ENCODE peak calls at places on chromosomes 4 and X, in six cellular contexts. One of them, this sample, is unnamed.
A peak's percentile ranks its signal among the peaks of the same experiment; 100 is the strongest.

GRCh38 chrX:20315140-20315539 is 48.4 kb upstream of the RPS6KA3 start:
- DNase-seq in ovary: no peak
- DNase-seq in upper lobe of right lung: no peak
- DNase-seq in ascending aorta: no peak
- DNase-seq in GM12878: peak; percentile 36
- DNase-seq in left lung: no peak
- DNase-seq in this sample: no peak

GRCh38 chr4:184932343-184932742 is 85.9 kb upstream of the HELT start:
- DNase-seq in ovary: no peak
- DNase-seq in upper lobe of right lung: no peak
- DNase-seq in ascending aorta: no peak
- DNase-seq in GM12878: no peak
- DNase-seq in left lung: no peak
- DNase-seq in this sample: no peak

GRCh38 chr4:15042529-15043167 is 40.4 kb downstream of the CPEB2 start:
- DNase-seq in ovary: no peak
- DNase-seq in upper lobe of right lung: no peak
- DNase-seq in ascending aorta: no peak
- DNase-seq in GM12878: no peak
- DNase-seq in left lung: no peak
- DNase-seq in this sample: no peak

GRCh38 chrX:22090181-22090580 is 58.1 kb downstream of the PHEX start:
- DNase-seq in ovary: no peak
- DNase-seq in upper lobe of right lung: no peak
- DNase-seq in ascending aorta: no peak
- DNase-seq in GM12878: no peak
- DNase-seq in left lung: no peak
- DNase-seq in this sample: no peak

GRCh38 chr4:143207555-143207954 is 22.8 kb downstream of the USP38 start:
- DNase-seq in ovary: no peak
- DNase-seq in upper lobe of right lung: no peak
- DNase-seq in ascending aorta: no peak
- DNase-seq in GM12878: no peak
- DNase-seq in left lung: no peak
- DNase-seq in this sample: no peak

GRCh38 chrX:149074429-149074828 is 430.7 kb downstream of the IDS start:
- DNase-seq in ovary: peak; percentile 15
- DNase-seq in upper lobe of right lung: no peak
- DNase-seq in ascending aorta: no peak
- DNase-seq in GM12878: peak; percentile 7
- DNase-seq in left lung: no peak
- DNase-seq in this sample: no peak

GRCh38 chrX:50161143-50161542 is 39.7 kb downstream of the AKAP4 start:
- DNase-seq in ovary: no peak
- DNase-seq in upper lobe of right lung: no peak
- DNase-seq in ascending aorta: no peak
- DNase-seq in GM12878: no peak
- DNase-seq in left lung: no peak
- DNase-seq in this sample: no peak

GRCh38 chr4:28421221-28421620 is 1560.6 kb downstream of the STIM2 start:
- DNase-seq in ovary: no peak
- DNase-seq in upper lobe of right lung: no peak
- DNase-seq in ascending aorta: no peak
- DNase-seq in GM12878: no peak
- DNase-seq in left lung: no peak
- DNase-seq in this sample: no peak

GRCh38 chr4:119656986-119657635 is 28.5 kb upstream of the PDE5A start:
- DNase-seq in ovary: no peak
- DNase-seq in upper lobe of right lung: no peak
- DNase-seq in ascending aorta: no peak
- DNase-seq in GM12878: no peak
- DNase-seq in left lung: no peak
- DNase-seq in this sample: no peak

GRCh38 chrX:74890676-74891430 is 34.4 kb downstream of the NEXMIF start:
- DNase-seq in ovary: no peak
- DNase-seq in upper lobe of right lung: no peak
- DNase-seq in ascending aorta: no peak
- DNase-seq in GM12878: peak; percentile 80
- DNase-seq in left lung: no peak
- DNase-seq in this sample: no peak

GRCh38 chr4:19319607-19320006 is 932.1 kb upstream of the SLIT2 start:
- DNase-seq in ovary: no peak
- DNase-seq in upper lobe of right lung: no peak
- DNase-seq in ascending aorta: no peak
- DNase-seq in GM12878: no peak
- DNase-seq in left lung: no peak
- DNase-seq in this sample: no peak

GRCh38 chrX:77223046-77223445 is 224.1 kb upstream of the FGF16 start:
- DNase-seq in ovary: no peak
- DNase-seq in upper lobe of right lung: no peak
- DNase-seq in ascending aorta: no peak
- DNase-seq in GM12878: no peak
- DNase-seq in left lung: no peak
- DNase-seq in this sample: no peak

GRCh38 chrX:40145670-40146470 is 48.1 kb upstream of the BCOR start:
- DNase-seq in ovary: no peak
- DNase-seq in upper lobe of right lung: no peak
- DNase-seq in ascending aorta: no peak
- DNase-seq in GM12878: no peak
- DNase-seq in left lung: no peak
- DNase-seq in this sample: no peak

GRCh38 chr4:21139327-21139726 is 439.1 kb downstream of the PACRGL start:
- DNase-seq in ovary: no peak
- DNase-seq in upper lobe of right lung: no peak
- DNase-seq in ascending aorta: no peak
- DNase-seq in GM12878: no peak
- DNase-seq in left lung: no peak
- DNase-seq in this sample: no peak

GRCh38 chr4:1793496-1793840 is 375 bp downstream of the FGFR3 start:
- DNase-seq in ovary: peak; percentile 41
- DNase-seq in upper lobe of right lung: peak; percentile 79
- DNase-seq in ascending aorta: no peak
- DNase-seq in GM12878: no peak
- DNase-seq in left lung: no peak
- DNase-seq in this sample: no peak
- H3K4me3 ChIP-seq in ovary: peak overlapping the region; percentile 34
- H3K4me3 ChIP-seq in upper lobe of right lung: peak overlapping the region; percentile 57
- H3K4me3 ChIP-seq in ascending aorta: peak overlapping the region; percentile 70
- H3K4me3 ChIP-seq in GM12878: no peak overlapping the region
- H3K4me3 ChIP-seq in left lung: peak overlapping the region; percentile 17
- H3K4me3 ChIP-seq in this sample: peak overlapping the region; percentile 64

GRCh38 chr4:924107-925096 is 7.7 kb downstream of the GAK start:
- DNase-seq in ovary: no peak
- DNase-seq in upper lobe of right lung: peak; percentile 51
- DNase-seq in ascending aorta: peak; percentile 22
- DNase-seq in GM12878: peak; percentile 50
- DNase-seq in left lung: peak; percentile 34
- DNase-seq in this sample: no peak

GRCh38 chr4:926538-926937 is 5.6 kb downstream of the GAK start:
- DNase-seq in ovary: no peak
- DNase-seq in upper lobe of right lung: peak; percentile 53
- DNase-seq in ascending aorta: no peak
- DNase-seq in GM12878: no peak
- DNase-seq in left lung: no peak
- DNase-seq in this sample: no peak

GRCh38 chr4:929096-929765 is 2.9 kb downstream of the GAK start:
- DNase-seq in ovary: no peak
- DNase-seq in upper lobe of right lung: peak; percentile 41
- DNase-seq in ascending aorta: no peak
- DNase-seq in GM12878: no peak
- DNase-seq in left lung: no peak
- DNase-seq in this sample: no peak

GRCh38 chr4:925171-925570 is 6.9 kb downstream of the GAK start:
- DNase-seq in ovary: no peak
- DNase-seq in upper lobe of right lung: peak; percentile 23
- DNase-seq in ascending aorta: no peak
- DNase-seq in GM12878: no peak
- DNase-seq in left lung: peak; percentile 69
- DNase-seq in this sample: no peak

GRCh38 chr4:925771-926500 is 6.2 kb downstream of the GAK start:
- DNase-seq in ovary: no peak
- DNase-seq in upper lobe of right lung: peak; percentile 55
- DNase-seq in ascending aorta: no peak
- DNase-seq in GM12878: no peak
- DNase-seq in left lung: peak; percentile 54
- DNase-seq in this sample: no peak
- H3K4me1 ChIP-seq in ovary: peaks cover 3% of the 10 kb centered on the region
- H3K4me1 ChIP-seq in upper lobe of right lung: peaks cover 21% of the 10 kb centered on the region
- H3K4me1 ChIP-seq in ascending aorta: peaks cover 3% of the 10 kb centered on the region
- H3K4me1 ChIP-seq in GM12878: peaks cover 51% of the 10 kb centered on the region
- H3K4me1 ChIP-seq in left lung: peaks cover 10% of the 10 kb centered on the region
- H3K4me1 ChIP-seq in this sample: peaks cover 33% of the 10 kb centered on the region

GRCh38 chrX:15493118-15494082 is at the start of gene PIR:
- DNase-seq in ovary: peak; percentile 80
- DNase-seq in upper lobe of right lung: peak; percentile 94
- DNase-seq in ascending aorta: peak; percentile 93
- DNase-seq in GM12878: peak; percentile 17
- DNase-seq in left lung: peak; percentile 96
- DNase-seq in this sample: peak; percentile 91
- H3K4me3 ChIP-seq in ovary: peak within 1 kb of the TSS; percentile 48
- H3K4me3 ChIP-seq in upper lobe of right lung: peak within 1 kb of the TSS; percentile 59
- H3K4me3 ChIP-seq in ascending aorta: peak within 1 kb of the TSS; percentile 70
- H3K4me3 ChIP-seq in GM12878: peak within 1 kb of the TSS; percentile 48
- H3K4me3 ChIP-seq in left lung: peak within 1 kb of the TSS; percentile 31
- H3K4me3 ChIP-seq in this sample: peak within 1 kb of the TSS; percentile 55

DNA sequence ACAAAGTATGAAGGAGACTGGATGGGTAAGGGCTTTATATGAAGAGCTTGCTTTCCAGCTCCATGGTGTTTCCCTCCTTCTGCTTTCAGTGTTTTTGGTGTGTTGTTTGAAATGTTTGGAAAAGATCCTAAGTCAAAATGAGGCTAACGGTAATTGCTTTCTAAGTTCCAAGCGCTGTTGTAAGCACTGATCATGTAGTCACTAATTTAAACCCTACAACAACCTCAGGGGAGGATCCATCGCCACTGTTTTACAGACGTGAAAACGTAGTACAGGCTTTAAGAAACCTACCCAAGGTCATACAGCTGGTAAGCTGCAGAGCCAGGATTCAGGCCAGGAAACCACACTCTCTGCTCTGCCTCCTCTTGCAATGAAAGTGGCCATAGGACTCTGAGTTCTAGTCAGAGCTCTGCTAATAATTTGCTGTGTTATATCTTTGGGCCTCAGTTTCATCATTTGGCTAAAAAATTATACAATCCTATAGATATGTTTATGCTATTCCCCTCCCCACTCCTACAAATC is 102.9 kb upstream of the PGRMC2 start:
- DNase-seq in ovary: no peak
- DNase-seq in upper lobe of right lung: no peak
- DNase-seq in ascending aorta: no peak
- DNase-seq in GM12878: no peak
- DNase-seq in left lung: no peak
- DNase-seq in this sample: no peak
- H3K4me1 ChIP-seq in ovary: peaks cover 19% of the 10 kb centered on the region
- H3K4me1 ChIP-seq in upper lobe of right lung: peaks cover 11% of the 10 kb centered on the region
- H3K4me1 ChIP-seq in ascending aorta: peaks cover 3% of the 10 kb centered on the region
- H3K4me1 ChIP-seq in GM12878: no peaks in the 10 kb centered on the region
- H3K4me1 ChIP-seq in left lung: peaks cover 7% of the 10 kb centered on the region
- H3K4me1 ChIP-seq in this sample: peaks cover 18% of the 10 kb centered on the region

GRCh38 chrX:11438767-11439166 is 145.6 kb downstream of the AMELX start:
- DNase-seq in ovary: no peak
- DNase-seq in upper lobe of right lung: no peak
- DNase-seq in ascending aorta: no peak
- DNase-seq in GM12878: no peak
- DNase-seq in left lung: no peak
- DNase-seq in this sample: no peak
- H3K4me3 ChIP-seq in ovary: no peak overlapping the region
- H3K4me3 ChIP-seq in upper lobe of right lung: no peak overlapping the region
- H3K4me3 ChIP-seq in ascending aorta: peak overlapping the region; percentile 43
- H3K4me3 ChIP-seq in GM12878: no peak overlapping the region
- H3K4me3 ChIP-seq in left lung: no peak overlapping the region
- H3K4me3 ChIP-seq in this sample: no peak overlapping the region

DNA sequence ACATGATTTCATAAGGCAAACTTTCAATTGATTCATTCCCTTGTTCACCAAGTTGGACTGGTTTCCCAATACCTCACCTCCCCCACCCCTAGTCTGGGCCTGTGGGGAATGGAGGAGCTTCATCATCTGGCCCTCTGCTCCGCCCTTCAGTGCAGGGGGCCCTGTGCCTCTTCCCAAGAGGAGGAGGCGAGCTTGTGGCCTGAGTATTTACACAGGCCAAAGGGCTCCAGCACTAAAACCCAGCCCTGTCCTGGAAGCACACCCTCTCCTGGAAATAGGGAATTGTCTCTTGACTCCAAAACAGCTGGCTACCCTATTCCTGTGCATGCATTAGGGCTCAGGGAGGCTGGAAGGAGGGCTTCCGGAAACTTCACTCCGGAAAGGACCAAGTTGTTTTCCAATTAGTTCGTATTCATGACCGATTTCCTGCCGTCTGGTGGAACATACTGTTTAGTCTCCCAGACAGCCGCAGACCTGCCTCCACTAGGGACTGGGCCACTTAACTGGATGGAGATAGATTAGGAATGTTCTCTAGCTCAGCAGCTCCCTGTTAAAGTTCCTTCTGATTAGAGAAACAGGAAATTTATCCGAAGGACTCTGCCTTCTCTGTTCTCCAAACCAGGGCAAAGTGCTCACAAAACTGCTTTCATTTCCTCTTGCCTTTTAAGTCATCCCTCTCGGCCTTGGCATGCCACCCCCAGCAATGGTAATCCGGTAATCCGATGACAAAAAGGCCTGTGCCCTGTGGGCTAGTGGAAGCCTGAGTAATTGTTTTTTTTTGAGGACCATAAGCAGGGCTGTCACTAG is 5.8 kb downstream of the SRPX2 start:
- DNase-seq in ovary: peak; percentile 62
- DNase-seq in upper lobe of right lung: peak; percentile 59
- DNase-seq in ascending aorta: peak; percentile 81
- DNase-seq in GM12878: no peak
- DNase-seq in left lung: no peak
- DNase-seq in this sample: peak; percentile 45
- H3K4me1 ChIP-seq in ovary: peaks cover 11% of the 10 kb centered on the region
- H3K4me1 ChIP-seq in upper lobe of right lung: peaks cover 8% of the 10 kb centered on the region
- H3K4me1 ChIP-seq in ascending aorta: no peaks in the 10 kb centered on the region
- H3K4me1 ChIP-seq in GM12878: no peaks in the 10 kb centered on the region
- H3K4me1 ChIP-seq in left lung: no peaks in the 10 kb centered on the region
- H3K4me1 ChIP-seq in this sample: peaks cover 5% of the 10 kb centered on the region

This sample was measured in lower lobe of right lung.